ENCODE peak calls at places on chromosomes 5 and 9, in ten cellular contexts. S is dorsolateral prefrontal cortex, I is hepatocyte, G is cardiac muscle cell, Y is astrocyte of the spinal cord, A is SJSA1, L is fibroblast of mammary gland, K is kidney epithelial cell, D is A673, B is body of pancreas. Q is an unnamed sample.

GRCh38 chr9:119044801-119045200 is 324.4 kb downstream of the BRINP1 start:
- DNase-seq in S (no peak), I (peak), G (no peak), Y (no peak), A (no peak), L (peak), K (no peak), D (no peak), B (no peak), Q (no peak)

GRCh38 chr5:140321796-140322195 is 18.9 kb upstream of the PFDN1 start:
- DNase-seq in S (no peak), I (no peak), G (no peak), Y (no peak), A (no peak), L (no peak), K (no peak), D (no peak), B (no peak), Q (no peak)

GRCh38 chr5:51156222-51156621 is 227.0 kb upstream of the ISL1 start:
- DNase-seq in S (no peak), I (no peak), G (no peak), Y (no peak), A (no peak), L (no peak), K (no peak), D (no peak), B (no peak), Q (no peak)

GRCh38 chr9:92328225-92328624 is 2.5 kb downstream of the CENPP start:
- DNase-seq in S (no peak), I (peak), G (peak), Y (peak), A (no peak), L (peak), K (no peak), D (peak), B (no peak), Q (peak)

GRCh38 chr9:1916676-1917075 is 98.5 kb upstream of the SMARCA2 start:
- DNase-seq in S (peak), I (no peak), G (peak), Y (no peak), A (no peak), L (peak), K (no peak), D (no peak), B (no peak), Q (no peak)

GRCh38 chr9:18245911-18246310 is 228.0 kb upstream of the ADAMTSL1 start:
- DNase-seq in S (no peak), I (no peak), G (no peak), Y (no peak), A (no peak), L (no peak), K (no peak), D (peak), B (no peak), Q (no peak)

GRCh38 chr5:15598294-15598902 is 98.4 kb downstream of the FBXL7 start:
- DNase-seq in S (no peak), I (peak), G (no peak), Y (no peak), A (peak), L (peak), K (no peak), D (peak), B (no peak), Q (no peak)

GRCh38 chr5:68962632-68963484 is 131.0 kb upstream of the SLC30A5 start:
- DNase-seq in S (peak), I (peak), G (peak), Y (peak), A (peak), L (peak), K (peak), D (peak), B (peak), Q (peak)

GRCh38 chr5:155260798-155261197 is 247.2 kb downstream of the KIF4B start:
- DNase-seq in S (peak), I (peak), G (no peak), Y (no peak), A (no peak), L (no peak), K (no peak), D (peak), B (no peak), Q (no peak)

GRCh38 chr5:127685662-127686061 is 17.5 kb upstream of the CCDC192 start:
- DNase-seq in S (no peak), I (no peak), G (peak), Y (no peak), A (no peak), L (peak), K (no peak), D (no peak), B (no peak), Q (peak)

GRCh38 chr5:95925939-95926338 is 35.7 kb downstream of the ELL2 start:
- DNase-seq in S (no peak), I (no peak), G (no peak), Y (no peak), A (no peak), L (no peak), K (no peak), D (no peak), B (no peak), Q (no peak)

GRCh38 chr5:160312139-160312959 is at the start of gene CCNJL:
- DNase-seq in S (peak), I (peak), G (peak), Y (peak), A (peak), L (no peak), K (no peak), D (peak), B (peak), Q (peak)

GRCh38 chr9:130715270-130716077 is 21.9 kb downstream of the EXOSC2 start:
- DNase-seq in S (no peak), I (no peak), G (no peak), Y (peak), A (no peak), L (peak), K (no peak), D (no peak), B (no peak), Q (no peak)

GRCh38 chr5:180803181-180804128 is 849 bp upstream of the MGAT1 start:
- DNase-seq in S (peak), I (peak), G (peak), Y (peak), A (peak), L (peak), K (no peak), D (peak), B (no peak), Q (no peak)

GRCh38 chr5:174272671-174273070 is 227.2 kb downstream of the NSG2 start:
- DNase-seq in S (no peak), I (no peak), G (no peak), Y (no peak), A (no peak), L (no peak), K (no peak), D (no peak), B (no peak), Q (no peak)

GRCh38 chr9:71609453-71609840 is 158.9 kb downstream of the CEMIP2 start:
- DNase-seq in S (no peak), I (no peak), G (peak), Y (no peak), A (no peak), L (no peak), K (no peak), D (no peak), B (no peak), Q (no peak)

GRCh38 chr9:94865599-94866456 is 139.3 kb downstream of the AOPEP start:
- DNase-seq in S (peak), I (peak), G (no peak), Y (peak), A (peak), L (no peak), K (no peak), D (peak), B (no peak), Q (peak)

GRCh38 chr5:139637438-139638089 is 10.6 kb upstream of the CXXC5 start:
- DNase-seq in S (peak), I (peak), G (peak), Y (peak), A (peak), L (peak), K (no peak), D (peak), B (peak), Q (peak)

GRCh38 chr9:88460583-88461332 is 72.5 kb downstream of the SPIN1 start:
- DNase-seq in S (peak), I (no peak), G (no peak), Y (no peak), A (peak), L (peak), K (no peak), D (peak), B (no peak), Q (peak)

GRCh38 chr5:76363385-76364261 is 39.5 kb upstream of the IQGAP2 start:
- DNase-seq in S (no peak), I (no peak), G (peak), Y (no peak), A (no peak), L (no peak), K (no peak), D (peak), B (peak), Q (no peak)

GRCh38 chr5:165497707-165498106 is 1992.3 kb downstream of the MAT2B start:
- DNase-seq in S (no peak), I (peak), G (peak), Y (no peak), A (no peak), L (peak), K (no peak), D (peak), B (no peak), Q (peak)

GRCh38 chr5:172110921-172111873 is 76.8 kb downstream of the STK10 start:
- DNase-seq in S (no peak), I (peak), G (peak), Y (peak), A (peak), L (peak), K (no peak), D (no peak), B (no peak), Q (peak)

GRCh38 chr5:172117977-172118701 is 69.9 kb downstream of the STK10 start:
- DNase-seq in S (no peak), I (no peak), G (no peak), Y (no peak), A (no peak), L (no peak), K (no peak), D (no peak), B (no peak), Q (no peak)

GRCh38 chr5:172115541-172115982 is 72.5 kb downstream of the STK10 start:
- DNase-seq in S (no peak), I (no peak), G (no peak), Y (no peak), A (no peak), L (no peak), K (no peak), D (no peak), B (no peak), Q (no peak)

GRCh38 chr5:172113036-172113435 is 75.0 kb downstream of the STK10 start:
- DNase-seq in S (no peak), I (no peak), G (no peak), Y (peak), A (no peak), L (no peak), K (no peak), D (no peak), B (no peak), Q (no peak)

GRCh38 chr5:172114875-172115422 is 73.1 kb downstream of the STK10 start:
- DNase-seq in S (no peak), I (no peak), G (no peak), Y (no peak), A (no peak), L (no peak), K (no peak), D (no peak), B (no peak), Q (no peak)
- H3K4me3 ChIP-seq in S (no peak), I (no peak), G (no peak), Y (no peak), A (no peak), L (no peak), K (no peak), D (no peak), B (no peak), Q (no peak)

GRCh38 chr5:176553260-176554085 is 4.3 kb downstream of the CDHR2 start:
- DNase-seq in S (no peak), I (peak), G (no peak), Y (no peak), A (no peak), L (no peak), K (no peak), D (no peak), B (no peak), Q (no peak)

GRCh38 chr5:176548967-176549444 is at the start of gene CDHR2:
- DNase-seq in S (no peak), I (peak), G (no peak), Y (no peak), A (no peak), L (no peak), K (no peak), D (no peak), B (no peak), Q (no peak)

GRCh38 chr5:176550275-176550831 is 1.2 kb downstream of the CDHR2 start:
- DNase-seq in S (no peak), I (no peak), G (no peak), Y (no peak), A (no peak), L (no peak), K (no peak), D (no peak), B (no peak), Q (no peak)

GRCh38 chr5:176549871-176550270 is 729 bp downstream of the CDHR2 start:
- DNase-seq in S (no peak), I (no peak), G (no peak), Y (no peak), A (no peak), L (no peak), K (no peak), D (no peak), B (no peak), Q (no peak)

GRCh38 chr5:176552332-176552731 is 3.2 kb downstream of the CDHR2 start:
- DNase-seq in S (no peak), I (no peak), G (no peak), Y (no peak), A (no peak), L (no peak), K (no peak), D (no peak), B (no peak), Q (no peak)
- H3K4me3 ChIP-seq in S (no peak), I (no peak), G (no peak), Y (no peak), A (no peak), L (no peak), K (no peak), D (no peak), B (no peak), Q (no peak)

GRCh38 chr9:69456201-69456600 is 131.2 kb downstream of the ENTREP1 start:
- DNase-seq in S (no peak), I (no peak), G (no peak), Y (no peak), A (no peak), L (no peak), K (no peak), D (no peak), B (no peak), Q (no peak)
- H3K4me3 ChIP-seq in S (no peak), I (no peak), G (no peak), Y (no peak), A (no peak), L (no peak), K (no peak), D (no peak), B (no peak), Q (no peak)

GRCh38 chr5:73311291-73312110 is 137.1 kb downstream of the FOXD1 start:
- DNase-seq in S (no peak), I (peak), G (peak), Y (peak), A (peak), L (peak), K (peak), D (peak), B (no peak), Q (peak)
- H3K4me3 ChIP-seq in S (no peak), I (no peak), G (no peak), Y (no peak), A (no peak), L (peak), K (no peak), D (no peak), B (no peak), Q (peak)

DNA sequence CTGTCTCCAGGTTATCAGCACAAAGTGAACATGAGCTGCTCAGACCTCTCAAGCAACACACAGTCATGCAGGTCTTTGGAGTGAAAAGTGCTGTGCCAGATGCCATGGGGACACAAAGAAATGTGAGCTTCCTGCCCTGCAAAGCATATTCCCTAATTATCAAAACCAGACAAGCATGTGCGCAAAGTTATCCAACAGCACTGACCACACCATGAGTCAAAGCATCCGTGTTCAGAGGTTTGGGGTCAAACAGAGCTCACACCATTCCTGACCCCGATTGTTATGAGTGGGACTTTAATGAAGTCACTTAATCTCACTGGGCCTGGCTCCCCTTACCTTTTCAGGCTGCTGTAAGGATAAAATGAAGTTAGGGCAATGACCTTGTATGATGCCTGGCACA is 138.5 kb downstream of the SLIT3 start:
- DNase-seq in S (no peak), I (no peak), G (peak), Y (peak), A (peak), L (peak), K (no peak), D (no peak), B (no peak), Q (peak)
- H3K4me3 ChIP-seq in S (no peak), I (no peak), G (no peak), Y (no peak), A (no peak), L (no peak), K (no peak), D (no peak), B (no peak), Q (no peak)

DNA sequence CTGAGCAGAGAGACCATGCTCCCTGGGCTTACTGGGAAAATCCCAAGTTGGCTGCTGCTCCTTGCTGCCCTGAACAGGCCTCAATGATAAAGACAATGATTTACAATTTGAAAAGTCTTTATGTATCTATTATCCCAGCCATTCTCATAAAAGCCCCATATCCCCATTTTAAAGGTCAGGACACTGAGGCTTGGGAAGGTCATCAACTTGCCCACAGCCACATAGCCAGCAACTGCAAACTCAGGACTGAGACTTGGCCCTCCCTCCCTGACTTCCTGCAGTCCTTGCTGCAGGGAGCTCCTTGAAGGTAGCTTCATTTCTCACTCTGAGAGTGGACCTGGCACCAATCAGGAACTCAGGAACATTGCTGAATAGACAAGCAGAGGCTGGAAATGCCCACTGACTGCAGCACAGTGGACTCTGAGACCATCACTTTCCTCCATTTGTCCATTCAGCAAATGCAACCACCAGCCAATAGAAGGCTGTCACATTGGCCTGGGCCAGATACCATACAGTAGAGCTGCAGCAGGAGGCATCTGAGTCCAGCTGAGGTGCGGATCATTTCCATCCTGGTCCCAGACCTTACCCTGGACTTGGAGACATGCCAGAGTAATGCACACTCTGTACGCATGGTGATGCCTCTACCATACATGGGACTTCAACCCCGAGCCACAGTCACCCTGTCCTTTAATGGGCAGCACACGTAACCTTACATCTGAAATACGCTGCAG is 18.3 kb downstream of the TNIP1 start:
- DNase-seq in S (no peak), I (no peak), G (no peak), Y (no peak), A (no peak), L (no peak), K (no peak), D (no peak), B (no peak), Q (no peak)
- H3K4me3 ChIP-seq in S (no peak), I (no peak), G (no peak), Y (no peak), A (no peak), L (no peak), K (no peak), D (no peak), B (no peak), Q (no peak)

DNA sequence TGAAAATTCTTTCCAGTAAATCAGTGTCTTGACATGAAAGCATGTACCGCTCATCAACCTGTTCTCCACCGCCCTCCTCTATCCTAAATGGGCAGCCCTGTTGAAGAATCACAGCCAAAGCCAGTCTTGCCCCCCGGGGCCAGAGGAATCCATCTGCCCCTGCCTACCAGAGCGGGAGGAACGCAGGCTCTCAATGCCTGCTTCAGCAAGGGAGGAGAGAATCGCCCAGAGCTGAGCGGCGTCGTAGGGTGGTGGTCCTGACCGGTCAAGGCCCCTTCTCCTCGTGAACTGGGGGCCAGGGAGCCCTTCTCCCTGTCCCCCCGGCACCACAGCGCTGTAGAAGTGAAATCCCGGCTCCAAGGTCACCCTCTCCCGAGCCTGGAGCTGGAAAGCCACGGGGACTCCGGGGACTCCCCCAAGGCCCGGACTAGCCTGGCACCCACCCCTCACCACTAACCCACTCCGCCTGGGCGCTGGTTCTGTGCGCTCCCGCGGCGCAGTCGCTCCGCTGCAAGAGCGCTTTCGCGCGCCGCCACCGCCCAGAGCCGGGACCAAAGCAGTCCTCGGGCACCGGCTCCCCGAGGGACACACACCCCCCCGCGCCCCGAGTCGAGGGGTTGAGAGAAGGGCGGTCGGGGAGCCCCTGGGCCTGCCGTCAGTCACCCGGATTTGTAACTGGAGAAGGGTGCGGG is 718 bp upstream of the TMEM215 start:
- DNase-seq in S (no peak), I (peak), G (no peak), Y (no peak), A (no peak), L (no peak), K (no peak), D (no peak), B (no peak), Q (no peak)
- H3K4me3 ChIP-seq in S (peak), I (peak), G (peak), Y (no peak), A (no peak), L (no peak), K (no peak), D (peak), B (no peak), Q (no peak)

DNA sequence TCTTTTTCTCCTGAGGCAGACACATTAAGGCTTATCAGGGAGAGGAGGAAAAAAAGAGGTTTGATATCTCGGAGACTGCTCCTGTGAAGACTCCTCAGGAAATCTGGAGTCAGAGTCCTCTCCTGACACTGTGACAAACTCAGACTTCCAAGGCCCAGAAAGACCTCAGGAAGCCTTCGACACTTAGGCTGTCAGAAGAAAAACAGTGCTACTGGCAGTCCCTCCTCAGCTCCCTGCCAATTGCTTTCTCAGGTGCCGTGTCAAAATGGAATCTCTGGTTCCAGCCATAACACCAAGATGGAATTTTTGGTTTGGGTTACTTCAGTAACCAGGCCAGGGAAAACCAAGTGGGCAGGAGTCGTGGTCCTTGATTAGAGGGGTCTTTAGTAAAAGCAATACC is 4.1 kb downstream of the STK10 start:
- DNase-seq in S (no peak), I (no peak), G (no peak), Y (no peak), A (no peak), L (no peak), K (no peak), D (no peak), B (no peak), Q (no peak)
- H3K4me3 ChIP-seq in S (no peak), I (no peak), G (no peak), Y (no peak), A (no peak), L (no peak), K (no peak), D (no peak), B (no peak), Q (no peak)

GRCh38 chr5:148791696-148792095 is 34.7 kb upstream of the ADRB2 start:
- DNase-seq in S (no peak), I (no peak), G (no peak), Y (no peak), A (no peak), L (no peak), K (no peak), D (no peak), B (no peak), Q (no peak)
- H3K4me3 ChIP-seq in S (no peak), I (no peak), G (no peak), Y (no peak), A (no peak), L (no peak), K (no peak), D (no peak), B (no peak), Q (no peak)